ENCODE peak calls at places on chromosome 12, in six cellular contexts. K is Peyer's patch, N is astrocyte of the spinal cord, F is left lung, U is kidney epithelial cell, Y is Kasumi-1. R is an unnamed sample.

GRCh38 chr12:26428420-26428819 is 233.0 kb downstream of the SSPN start:
- DNase-seq in Y (no peak), U (no peak), N (no peak), F (no peak), K (no peak), R (no peak)

GRCh38 chr12:19316420-19316819 is 122.9 kb upstream of the AEBP2 start:
- DNase-seq in N (peak; percentile 26), Y (no peak), F (no peak), K (no peak), U (peak; percentile 5), R (no peak)

GRCh38 chr12:106288510-106289195 is 13.9 kb upstream of the TCP11L2 start:
- DNase-seq in N (peak; percentile 92), Y (no peak), K (no peak), F (no peak), U (peak; percentile 84), R (peak; percentile 9)

GRCh38 chr12:115983226-115983798 is 294.2 kb downstream of the MED13L start:
- DNase-seq in N (no peak), U (no peak), Y (peak; percentile 56), F (no peak), K (no peak), R (no peak)

GRCh38 chr12:116879509-116880212 is 1.6 kb downstream of the HRK start:
- DNase-seq in F (no peak), N (peak; percentile 15), U (no peak), Y (no peak), K (no peak), R (no peak)

GRCh38 chr12:76890407-76891143 is 11.8 kb upstream of the CSRP2 start:
- DNase-seq in F (no peak), Y (no peak), U (no peak), N (no peak), K (no peak), R (no peak)

GRCh38 chr12:44875954-44876553 is at the start of gene NELL2:
- DNase-seq in F (no peak), N (peak; percentile 7), K (peak; percentile 38), Y (no peak), U (no peak), R (peak; percentile 19)

GRCh38 chr12:103854372-103854973 is 13.4 kb upstream of the NT5DC3 start:
- DNase-seq in K (no peak), N (no peak), F (no peak), Y (no peak), U (no peak), R (no peak)

GRCh38 chr12:46661161-46661845 is 164.5 kb downstream of the SLC38A4 start:
- DNase-seq in N (peak; percentile 92), F (no peak), U (peak; percentile 55), Y (peak; percentile 89), K (no peak), R (peak; percentile 62)

GRCh38 chr12:13223176-13223806 is 26.8 kb downstream of the EMP1 start:
- DNase-seq in U (no peak), F (no peak), N (peak; percentile 52), K (no peak), Y (no peak), R (no peak)

GRCh38 chr12:21678959-21679358 is 21.3 kb upstream of the LDHB start:
- DNase-seq in U (no peak), K (no peak), N (no peak), F (no peak), Y (peak; percentile 6), R (no peak)

GRCh38 chr12:114764516-114764915 is 80.5 kb upstream of the TBX3 start:
- DNase-seq in U (no peak), Y (no peak), K (no peak), F (no peak), N (no peak), R (peak; percentile 47)

GRCh38 chr12:47736216-47736615 is 10.9 kb upstream of the ENDOU start:
- DNase-seq in Y (no peak), N (no peak), U (no peak), K (no peak), F (no peak), R (no peak)

GRCh38 chr12:3770891-3771290 is 18.0 kb upstream of the CRACR2A start:
- DNase-seq in N (peak; percentile 76), U (peak; percentile 12), Y (no peak), F (no peak), K (no peak), R (no peak)

GRCh38 chr12:54954228-54954627 is 30.3 kb downstream of the TESPA1 start:
- DNase-seq in U (no peak), Y (no peak), N (no peak), F (no peak), K (no peak), R (no peak)

GRCh38 chr12:113231275-113232231 is 10.3 kb downstream of the TPCN1 start:
- DNase-seq in U (peak; percentile 89), F (peak; percentile 24), N (peak; percentile 79), K (no peak), Y (no peak), R (no peak)

GRCh38 chr12:78674311-78675085 is 190.1 kb upstream of the SYT1 start:
- DNase-seq in F (no peak), Y (no peak), N (peak; percentile 12), U (no peak), K (no peak), R (no peak)

GRCh38 chr12:120262852-120263724 is 2.4 kb downstream of the PXN start:
- DNase-seq in K (no peak), F (no peak), Y (no peak), U (no peak), N (no peak), R (no peak)

GRCh38 chr12:111636209-111636928 is 37.3 kb upstream of the ATXN2 start:
- DNase-seq in F (peak; percentile 60), Y (no peak), K (no peak), N (peak; percentile 64), U (no peak), R (no peak)

GRCh38 chr12:53224897-53225634 is 6.9 kb downstream of the RARG start:
- DNase-seq in N (no peak), F (no peak), K (no peak), Y (no peak), U (no peak), R (no peak)

GRCh38 chr12:15164997-15165659 is 56.1 kb downstream of the RERG start:
- DNase-seq in Y (no peak), U (no peak), F (no peak), K (no peak), N (peak; percentile 86), R (no peak)

GRCh38 chr12:19542606-19543005 is 103.3 kb downstream of the AEBP2 start:
- DNase-seq in F (no peak), Y (no peak), U (no peak), N (no peak), K (no peak), R (no peak)

GRCh38 chr12:75945581-75945980 is 86.0 kb downstream of the PHLDA1 start:
- DNase-seq in F (no peak), U (no peak), N (no peak), Y (no peak), K (no peak), R (no peak)

GRCh38 chr12:68865399-68866154 is 57.6 kb downstream of the MDM2 start:
- DNase-seq in F (no peak), Y (no peak), K (no peak), N (no peak), U (no peak), R (no peak)

GRCh38 chr12:3777206-3777809 is 24.4 kb upstream of the CRACR2A start:
- DNase-seq in U (peak; percentile 5), N (peak; percentile 45), Y (peak; percentile 10), K (no peak), F (no peak), R (peak; percentile 50)

GRCh38 chr12:50634379-50634778 is 129.5 kb upstream of the ATF1 start:
- DNase-seq in Y (no peak), U (no peak), K (no peak), N (no peak), F (no peak), R (no peak)

GRCh38 chr12:68749861-68750260 is 3.9 kb downstream of the SLC35E3 start:
- DNase-seq in N (no peak), F (no peak), Y (no peak), U (no peak), K (no peak), R (no peak)

GRCh38 chr12:95625012-95625411 is 73.7 kb upstream of the USP44 start:
- DNase-seq in Y (no peak), U (no peak), K (no peak), N (no peak), F (no peak), R (no peak)

GRCh38 chr12:388547-389137 is 478 bp downstream of the KDM5A start:
- DNase-seq in U (no peak), N (peak; percentile 25), Y (no peak), F (peak; percentile 47), K (peak; percentile 37), R (no peak)

GRCh38 chr12:6823161-6824084 is 1.8 kb downstream of the GPR162 start:
- DNase-seq in N (no peak), Y (no peak), U (no peak), K (no peak), F (no peak), R (no peak)

GRCh38 chr12:54390668-54391551 is 6.4 kb upstream of the ZNF385A start:
- DNase-seq in N (no peak), U (no peak), K (peak; percentile 83), Y (peak; percentile 52), F (peak; percentile 65), R (peak; percentile 21)

GRCh38 chr12:95073698-95074520 is 491 bp upstream of the NR2C1 start:
- DNase-seq in N (no peak), U (no peak), F (no peak), Y (no peak), K (no peak), R (no peak)

GRCh38 chr12:111842556-111843396 is 748 bp downstream of the MAPKAPK5 start:
- DNase-seq in K (peak; percentile 19), U (no peak), F (no peak), N (peak; percentile 12), Y (no peak), R (no peak)

R was measured in DMS153.